ENCODE peak calls at places on chromosomes 5 and 9, in six cellular contexts. D, A, S, T, H and B are unnamed samples.
A peak's percentile ranks its signal among the peaks of the same experiment; 100 is the strongest.

GRCh38 chr5:178120661-178121357 is 7.5 kb downstream of the N4BP3 start:
- DNase-seq in T (peak; percentile 70), H (peak; percentile 95), D (no peak), A (peak; percentile 18), S (peak; percentile 80), B (peak; percentile 56)

GRCh38 chr9:127917603-127918002 is 762 bp upstream of the ST6GALNAC4 start:
- DNase-seq in H (no peak), D (no peak), S (no peak), A (no peak), T (no peak), B (no peak)

GRCh38 chr5:133846478-133847226 is 121.8 kb downstream of the C5orf15 start:
- DNase-seq in T (no peak), A (no peak), S (no peak), H (no peak), D (no peak), B (no peak)

GRCh38 chr9:98596486-98596885 is 112.2 kb downstream of the GABBR2 start:
- DNase-seq in S (no peak), D (no peak), H (no peak), T (no peak), A (no peak), B (no peak)

GRCh38 chr9:4118666-4119065 is 181.2 kb downstream of the GLIS3 start:
- DNase-seq in H (no peak), S (no peak), D (no peak), T (no peak), A (no peak), B (no peak)

GRCh38 chr9:114076237-114077161 is 1.6 kb downstream of the AMBP start:
- DNase-seq in D (no peak), A (no peak), T (no peak), S (no peak), H (peak; percentile 52), B (no peak)

GRCh38 chr9:137168907-137169763 is 716 bp downstream of the LRRC26 start:
- DNase-seq in A (no peak), T (peak; percentile 66), S (no peak), H (no peak), D (no peak), B (peak; percentile 15)

GRCh38 chr5:124302504-124302903 is 443.9 kb downstream of the ZNF608 start:
- DNase-seq in D (no peak), H (no peak), A (peak; percentile 26), S (no peak), T (peak; percentile 42), B (no peak)

GRCh38 chr9:19812194-19812593 is 23.4 kb upstream of the SLC24A2 start:
- DNase-seq in S (no peak), D (no peak), T (no peak), H (no peak), A (no peak), B (no peak)

GRCh38 chr5:91499943-91500531 is 116.9 kb upstream of the ARRDC3 start:
- DNase-seq in H (no peak), D (no peak), T (peak; percentile 63), S (no peak), A (no peak), B (peak; percentile 72)

GRCh38 chr5:44275908-44276307 is 113.3 kb downstream of the FGF10 start:
- DNase-seq in H (no peak), S (no peak), D (no peak), T (no peak), A (no peak), B (no peak)

GRCh38 chr5:141817631-141818030 is 60.6 kb downstream of the PCDH1 start:
- DNase-seq in T (no peak), D (no peak), A (no peak), S (no peak), H (no peak), B (no peak)